ENCODE peak calls at places on chromosomes 11 and 22, in ten cellular contexts. Z, N, U, I, G, T, M, X, F and H are unnamed samples. For H3K36me3, the result is how much of the 10 kb centered on the place peaks cover.

GRCh38 chr11:129273322-129273721 is 81.2 kb upstream of the ARHGAP32 start:
- DNase-seq in Z (no peak), N (no peak), U (no peak), I (no peak), G (no peak), T (no peak), M (no peak), X (no peak), F (no peak), H (no peak)

GRCh38 chr11:93585758-93586157 is 42.6 kb upstream of the SMCO4 start:
- DNase-seq in Z (no peak), N (peak), U (no peak), I (peak), G (no peak), T (no peak), M (peak), X (peak), F (no peak), H (no peak)

GRCh38 chr11:95515379-95515778 is 274.2 kb downstream of the FAM76B start:
- DNase-seq in Z (no peak), N (no peak), U (no peak), I (no peak), G (no peak), T (no peak), M (no peak), X (no peak), F (no peak), H (no peak)

GRCh38 chr11:60887531-60887930 is 18.9 kb downstream of the PRPF19 start:
- DNase-seq in Z (peak), N (no peak), U (no peak), I (peak), G (peak), T (peak), M (peak), X (peak), F (peak), H (peak)

GRCh38 chr11:103202048-103202651 is 92.9 kb downstream of the DYNC2H1 start:
- DNase-seq in Z (peak), N (no peak), U (no peak), I (peak), G (no peak), T (no peak), M (peak), X (peak), F (no peak), H (peak)

GRCh38 chr22:39994046-39994565 is 648 bp upstream of the FAM83F start:
- DNase-seq in Z (no peak), N (no peak), U (no peak), I (no peak), G (no peak), T (peak), M (no peak), X (no peak), F (no peak), H (no peak)

GRCh38 chr11:36328956-36329673 is 33.0 kb downstream of the PRR5L start:
- DNase-seq in Z (no peak), N (no peak), U (no peak), I (no peak), G (no peak), T (no peak), M (peak), X (no peak), F (no peak), H (no peak)

GRCh38 chr22:47739216-47739615 is 976.8 kb downstream of the TBC1D22A start:
- DNase-seq in Z (no peak), N (no peak), U (no peak), I (no peak), G (no peak), T (no peak), M (no peak), X (no peak), F (no peak), H (no peak)

GRCh38 chr22:26806445-26807170 is 149.2 kb downstream of the MIAT start:
- DNase-seq in Z (no peak), N (no peak), U (no peak), I (no peak), G (no peak), T (no peak), M (no peak), X (no peak), F (no peak), H (no peak)

GRCh38 chr22:39723899-39724351 is 153.4 kb downstream of the CACNA1I start:
- DNase-seq in Z (no peak), N (no peak), U (no peak), I (no peak), G (no peak), T (no peak), M (peak), X (peak), F (no peak), H (no peak)

GRCh38 chr11:57798905-57799559 is 37.4 kb downstream of the CTNND1 start:
- DNase-seq in Z (no peak), N (peak), U (no peak), I (peak), G (peak), T (no peak), M (no peak), X (peak), F (peak), H (no peak)

GRCh38 chr11:59053387-59053786 is 32.7 kb upstream of the GLYATL1B start:
- DNase-seq in Z (peak), N (no peak), U (peak), I (peak), G (peak), T (peak), M (peak), X (peak), F (peak), H (no peak)

GRCh38 chr11:34758262-34758661 is 137.4 kb downstream of the EHF start:
- DNase-seq in Z (peak), N (no peak), U (no peak), I (no peak), G (no peak), T (no peak), M (no peak), X (no peak), F (no peak), H (no peak)

GRCh38 chr22:35838849-35839646 is 121.4 kb downstream of the APOL5 start:
- DNase-seq in Z (no peak), N (no peak), U (no peak), I (peak), G (peak), T (no peak), M (peak), X (peak), F (peak), H (no peak)

GRCh38 chr11:72764503-72764902 is 12.3 kb upstream of the ARAP1 start:
- DNase-seq in Z (no peak), N (no peak), U (no peak), I (peak), G (peak), T (no peak), M (no peak), X (no peak), F (peak), H (peak)

GRCh38 chr22:37331034-37331428 is 48.7 kb downstream of the CYTH4 start:
- DNase-seq in Z (no peak), N (no peak), U (no peak), I (no peak), G (no peak), T (no peak), M (peak), X (peak), F (no peak), H (no peak)

GRCh38 chr22:48070083-48070482 is 1307.6 kb downstream of the TBC1D22A start:
- DNase-seq in Z (no peak), N (no peak), U (no peak), I (no peak), G (no peak), T (no peak), M (no peak), X (no peak), F (no peak), H (no peak)

GRCh38 chr22:37745548-37746365 is 48.9 kb downstream of the TRIOBP start:
- DNase-seq in Z (peak), N (no peak), U (peak), I (peak), G (peak), T (peak), M (peak), X (peak), F (peak), H (peak)

GRCh38 chr11:96303067-96303466 is 39.9 kb downstream of the MAML2 start:
- DNase-seq in Z (no peak), N (no peak), U (no peak), I (no peak), G (no peak), T (no peak), M (peak), X (peak), F (no peak), H (no peak)

GRCh38 chr11:25317221-25317620 is 820.4 kb downstream of the LUZP2 start:
- DNase-seq in Z (no peak), N (no peak), U (no peak), I (no peak), G (no peak), T (no peak), M (no peak), X (peak), F (no peak), H (no peak)

GRCh38 chr11:119891392-119891791 is 162.4 kb upstream of the NECTIN1 start:
- DNase-seq in Z (peak), N (no peak), U (no peak), I (peak), G (no peak), T (no peak), M (no peak), X (no peak), F (no peak), H (no peak)

GRCh38 chr11:1881442-1882264 is 10.0 kb downstream of the PRR33 start:
- DNase-seq in Z (no peak), N (no peak), U (peak), I (no peak), G (no peak), T (no peak), M (no peak), X (no peak), F (peak), H (peak)

GRCh38 chr11:20011294-20011951 is 148.9 kb downstream of the DBX1 start:
- DNase-seq in Z (no peak), N (no peak), U (no peak), I (no peak), G (no peak), T (no peak), M (no peak), X (peak), F (no peak), H (no peak)

GRCh38 chr11:118060081-118060661 is 16.7 kb upstream of the TMPRSS4 start:
- DNase-seq in Z (no peak), N (no peak), U (no peak), I (no peak), G (no peak), T (no peak), M (no peak), X (no peak), F (no peak), H (no peak)

GRCh38 chr11:11010624-11011127 is 152.8 kb upstream of the ZBED5 start:
- DNase-seq in Z (peak), N (no peak), U (no peak), I (peak), G (peak), T (no peak), M (peak), X (peak), F (peak), H (peak)

GRCh38 chr11:37963440-37963839 is 1365.4 kb upstream of the RAG2 start:
- DNase-seq in Z (no peak), N (no peak), U (no peak), I (peak), G (no peak), T (no peak), M (no peak), X (no peak), F (no peak), H (peak)

GRCh38 chr22:40499187-40499753 is 128.9 kb downstream of the SGSM3 start:
- DNase-seq in Z (peak), N (peak), U (no peak), I (peak), G (no peak), T (no peak), M (peak), X (peak), F (no peak), H (no peak)

GRCh38 chr22:38017272-38017920 is 33.0 kb upstream of the SOX10 start:
- DNase-seq in Z (no peak), N (no peak), U (peak), I (no peak), G (peak), T (no peak), M (peak), X (peak), F (peak), H (peak)

GRCh38 chr22:44304354-44304753 is 8.4 kb downstream of the SHISAL1 start:
- DNase-seq in Z (no peak), N (peak), U (no peak), I (no peak), G (no peak), T (no peak), M (no peak), X (no peak), F (no peak), H (peak)

GRCh38 chr11:35623708-35624168 is 5.5 kb downstream of the FJX1 start:
- DNase-seq in Z (no peak), N (no peak), U (no peak), I (no peak), G (no peak), T (no peak), M (peak), X (peak), F (no peak), H (no peak)

GRCh38 chr11:72023335-72023734 is 24.6 kb downstream of the IL18BP start:
- DNase-seq in Z (no peak), N (no peak), U (no peak), I (no peak), G (no peak), T (no peak), M (no peak), X (no peak), F (no peak), H (no peak)

GRCh38 chr22:22877523-22878210 is 9.9 kb upstream of the IGLL5 start:
- DNase-seq in Z (peak), N (no peak), U (peak), I (peak), G (peak), T (peak), M (peak), X (peak), F (peak), H (peak)

DNA sequence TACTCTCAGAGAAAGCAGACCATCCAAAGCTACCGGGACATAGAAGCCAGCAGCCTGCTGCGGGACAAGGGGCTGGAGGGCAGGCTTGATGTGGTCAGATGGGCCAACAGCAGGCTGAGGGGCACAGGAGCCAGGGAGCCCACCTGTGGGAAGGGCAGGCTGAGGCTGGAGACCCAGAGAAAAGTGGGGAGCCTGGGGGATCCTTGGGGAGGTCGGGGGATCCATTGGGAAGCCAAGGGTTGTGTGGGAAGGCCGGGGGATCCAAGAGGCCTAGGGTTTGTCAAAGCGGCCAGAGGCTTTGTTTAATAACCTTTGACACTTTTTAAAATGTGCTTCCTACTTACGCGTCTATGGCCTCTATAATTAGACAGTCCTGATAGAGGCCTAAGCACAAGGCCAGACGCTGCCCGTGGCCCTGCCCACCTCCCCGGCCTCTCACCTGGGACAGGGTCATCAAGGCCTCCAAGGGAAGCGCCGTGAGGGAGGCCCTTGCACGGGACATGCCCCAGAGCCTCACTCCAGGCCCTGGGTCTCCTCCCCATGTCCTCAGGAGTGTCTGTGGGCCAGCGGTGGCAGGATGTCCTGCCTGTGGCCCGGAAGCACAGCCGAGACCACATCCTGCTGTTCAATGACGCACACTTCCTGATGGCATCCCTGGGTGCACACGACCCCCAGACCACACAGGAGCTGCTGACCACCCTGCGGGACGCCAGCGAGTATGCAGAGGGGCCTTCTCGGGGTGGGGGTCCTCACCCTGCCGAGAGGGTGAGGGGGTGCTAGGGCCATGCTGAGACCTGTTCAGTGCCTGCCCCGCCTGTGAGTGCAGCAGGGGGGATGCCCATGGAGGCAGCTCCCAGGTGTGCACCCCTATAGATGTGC is 8.6 kb upstream of the GTSE1 start:
- DNase-seq in Z (no peak), N (no peak), U (peak), I (no peak), G (peak), T (no peak), M (no peak), X (no peak), F (no peak), H (peak)
- H3K4me3 ChIP-seq in Z (no peak), N (no peak), U (peak), I (no peak), G (no peak), T (no peak), M (no peak), X (no peak), F (peak), H (no peak)

GRCh38 chr22:19039448-19039780 is 82.8 kb downstream of the DGCR2 start:
- DNase-seq in Z (no peak), N (no peak), U (no peak), I (no peak), G (no peak), T (no peak), M (no peak), X (no peak), F (no peak), H (no peak)
- H3K36me3 ChIP-seq in Z (under half), N (under half), U (half or more), I (under half), G (under half), T (under half), M (under half), X (under half), F (under half), H (under half)

DNA sequence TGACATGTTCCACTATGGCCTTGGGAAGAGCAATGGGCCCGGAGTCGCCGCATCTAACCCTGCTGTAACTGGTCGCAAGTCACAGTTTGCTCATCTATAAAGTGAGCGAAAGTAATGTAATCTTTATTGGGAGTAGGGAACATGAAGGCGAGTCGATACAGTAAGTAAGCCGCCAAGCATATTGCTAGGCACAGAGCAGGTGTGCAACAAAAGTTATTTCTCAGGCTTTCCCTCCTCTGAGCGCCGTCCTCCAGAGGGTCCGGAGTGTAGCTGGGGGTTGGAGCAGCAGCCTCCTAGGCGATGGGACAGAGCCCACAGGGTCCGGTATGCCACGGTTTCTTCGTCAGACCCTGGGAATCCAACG is 343 bp upstream of the SPON1 start:
- DNase-seq in Z (no peak), N (no peak), U (no peak), I (no peak), G (no peak), T (no peak), M (no peak), X (no peak), F (no peak), H (no peak)
- H3K4me3 ChIP-seq in Z (no peak), N (no peak), U (peak), I (no peak), G (no peak), T (peak), M (no peak), X (no peak), F (peak), H (peak)

GRCh38 chr11:86013718-86014117 is 55.2 kb downstream of the PICALM start:
- DNase-seq in Z (no peak), N (no peak), U (no peak), I (no peak), G (no peak), T (no peak), M (no peak), X (no peak), F (no peak), H (no peak)
- H3K36me3 ChIP-seq in Z (half or more), N (under half), U (half or more), I (under half), G (under half), T (under half), M (under half), X (under half), F (under half), H (under half)

GRCh38 chr22:49482811-49483210 is 344.9 kb downstream of the BRD1 start:
- DNase-seq in Z (no peak), N (no peak), U (no peak), I (no peak), G (no peak), T (no peak), M (no peak), X (no peak), F (no peak), H (no peak)

GRCh38 chr22:49480340-49480739 is 347.3 kb downstream of the BRD1 start:
- DNase-seq in Z (no peak), N (no peak), U (no peak), I (no peak), G (no peak), T (no peak), M (no peak), X (no peak), F (no peak), H (no peak)

GRCh38 chr22:49480896-49481650 is 346.6 kb downstream of the BRD1 start:
- DNase-seq in Z (no peak), N (no peak), U (no peak), I (no peak), G (no peak), T (no peak), M (no peak), X (no peak), F (no peak), H (no peak)

GRCh38 chr22:49483281-49483905 is 344.3 kb downstream of the BRD1 start:
- DNase-seq in Z (no peak), N (no peak), U (no peak), I (no peak), G (no peak), T (no peak), M (no peak), X (no peak), F (no peak), H (no peak)

DNA sequence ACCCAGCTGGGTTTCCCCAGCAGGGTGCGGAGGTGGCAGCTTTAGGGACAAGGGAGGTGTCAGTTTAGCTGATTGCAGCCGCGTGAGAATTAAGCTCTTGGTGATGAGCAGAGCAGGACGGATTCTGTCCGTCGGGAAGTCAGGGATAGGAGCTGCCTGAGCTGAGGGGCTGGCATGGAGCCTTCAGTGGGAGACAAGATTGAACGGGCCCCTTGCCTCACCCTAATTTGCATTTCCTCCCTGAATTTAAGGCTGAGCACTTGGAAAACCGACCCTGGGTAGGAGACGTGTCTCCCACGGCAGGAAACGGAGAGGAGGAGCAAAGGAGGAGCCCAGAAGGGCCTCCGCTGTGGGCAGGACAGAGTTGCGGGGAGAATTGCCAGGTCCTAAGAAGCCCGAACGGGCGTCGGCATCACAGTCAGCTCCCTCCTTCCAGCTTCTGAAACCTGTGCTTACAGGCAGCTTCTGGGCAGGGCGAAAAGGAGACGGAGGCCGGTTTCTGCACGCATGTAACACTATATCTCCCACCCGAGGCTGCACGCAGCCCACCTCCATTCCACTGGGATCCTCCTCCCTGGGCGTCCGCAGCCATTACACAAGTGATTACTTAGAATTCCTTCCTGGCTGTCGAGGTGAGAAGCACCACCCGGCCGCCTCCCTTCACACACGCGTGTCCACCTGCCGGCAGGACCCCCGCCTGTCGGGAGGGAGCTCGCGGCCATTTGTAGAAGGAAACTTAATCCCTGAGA is 345.8 kb downstream of the BRD1 start:
- DNase-seq in Z (no peak), N (no peak), U (no peak), I (peak), G (no peak), T (no peak), M (no peak), X (no peak), F (no peak), H (peak)
- H3K4me3 ChIP-seq in Z (no peak), N (no peak), U (no peak), I (no peak), G (no peak), T (no peak), M (no peak), X (no peak), F (no peak), H (no peak)

GRCh38 chr11:47336595-47336994 is 15.9 kb downstream of the MYBPC3 start:
- DNase-seq in Z (no peak), N (no peak), U (no peak), I (no peak), G (no peak), T (peak), M (no peak), X (no peak), F (no peak), H (no peak)

GRCh38 chr11:47333886-47334443 is 18.5 kb downstream of the MYBPC3 start:
- DNase-seq in Z (no peak), N (no peak), U (no peak), I (no peak), G (no peak), T (peak), M (no peak), X (no peak), F (no peak), H (peak)

GRCh38 chr11:47333526-47333845 is 19.0 kb downstream of the MYBPC3 start:
- DNase-seq in Z (peak), N (no peak), U (no peak), I (no peak), G (no peak), T (peak), M (no peak), X (no peak), F (no peak), H (peak)

GRCh38 chr11:47337229-47337924 is 15.1 kb downstream of the MYBPC3 start:
- DNase-seq in Z (no peak), N (no peak), U (no peak), I (no peak), G (no peak), T (no peak), M (no peak), X (no peak), F (no peak), H (no peak)

GRCh38 chr11:47335733-47336132 is 16.8 kb downstream of the MYBPC3 start:
- DNase-seq in Z (no peak), N (no peak), U (no peak), I (no peak), G (no peak), T (no peak), M (no peak), X (no peak), F (no peak), H (peak)
- H3K36me3 ChIP-seq in Z (under half), N (under half), U (under half), I (under half), G (under half), T (under half), M (under half), X (under half), F (under half), H (under half)